ENCODE peak calls at places on chromosomes 5 and 9, in seven cellular contexts. B, E, T, F, J, V and I are unnamed samples.

GRCh38 chr5:7815757-7816534 is 35.0 kb downstream of the CFAP90 start:
- DNase-seq in B (peak), E (peak), T (peak), F (peak), J (peak), V (peak), I (peak)

GRCh38 chr5:156411-157072 is 34.8 kb upstream of the LRRC14B start:
- DNase-seq in B (no peak), E (no peak), T (peak), F (no peak), J (no peak), V (no peak), I (no peak)

GRCh38 chr9:36082928-36083327 is 46.2 kb downstream of the RECK start:
- DNase-seq in B (no peak), E (no peak), T (no peak), F (no peak), J (no peak), V (no peak), I (no peak)

GRCh38 chr5:1726469-1726865 is 73.2 kb downstream of the MRPL36 start:
- DNase-seq in B (no peak), E (no peak), T (peak), F (no peak), J (no peak), V (no peak), I (no peak)

GRCh38 chr5:128081111-128081865 is 2.3 kb upstream of the SLC12A2 start:
- DNase-seq in B (no peak), E (no peak), T (no peak), F (no peak), J (no peak), V (peak), I (no peak)

GRCh38 chr9:30197954-30198353 is 2186.5 kb upstream of the ACO1 start:
- DNase-seq in B (no peak), E (no peak), T (no peak), F (no peak), J (no peak), V (no peak), I (peak)

GRCh38 chr5:72380491-72381274 is 60.5 kb downstream of the PTCD2 start:
- DNase-seq in B (no peak), E (peak), T (no peak), F (no peak), J (no peak), V (no peak), I (no peak)

GRCh38 chr5:32733582-32734340 is 22.6 kb downstream of the NPR3 start:
- DNase-seq in B (no peak), E (no peak), T (no peak), F (no peak), J (no peak), V (no peak), I (no peak)

DNA sequence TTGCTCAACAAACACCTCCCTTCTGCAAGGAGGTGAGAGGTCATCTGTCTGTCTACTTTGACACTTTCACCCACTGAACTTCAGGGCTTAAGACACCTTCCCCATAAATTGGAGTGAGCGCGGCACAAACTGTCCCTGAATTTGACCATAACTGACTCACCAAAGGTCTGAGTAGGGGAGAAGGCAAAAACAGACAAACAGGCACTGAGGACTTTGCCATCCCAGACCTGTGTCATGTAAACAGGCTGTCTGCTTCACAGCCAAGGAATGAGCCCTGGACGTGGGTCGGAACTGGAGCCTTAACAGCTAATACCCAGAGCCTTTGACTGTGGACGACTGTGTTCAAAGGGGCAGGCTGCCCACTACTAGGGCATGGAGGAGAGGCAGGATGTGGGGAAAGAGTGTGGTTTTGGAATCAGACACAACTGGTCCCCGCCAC is 320.9 kb upstream of the KLF4 start:
- DNase-seq in B (no peak), E (peak), T (no peak), F (peak), J (no peak), V (no peak), I (no peak)
- H4K8ac ChIP-seq in B (no peak), E (no peak), T (no peak), F (no peak), J (no peak), V (no peak), I (no peak)

GRCh38 chr5:69491027-69491426 is 1.6 kb upstream of the OCLN start:
- DNase-seq in B (no peak), E (no peak), T (no peak), F (no peak), J (no peak), V (no peak), I (no peak)

GRCh38 chr5:69491838-69492390 is 676 bp upstream of the OCLN start:
- DNase-seq in B (no peak), E (no peak), T (no peak), F (no peak), J (no peak), V (no peak), I (no peak)

GRCh38 chr5:69494481-69494880 is 1.9 kb downstream of the OCLN start:
- DNase-seq in B (no peak), E (no peak), T (no peak), F (no peak), J (no peak), V (no peak), I (no peak)

GRCh38 chr5:69493235-69493925 is 790 bp downstream of the OCLN start:
- DNase-seq in B (peak), E (no peak), T (peak), F (peak), J (no peak), V (no peak), I (peak)

GRCh38 chr5:69492391-69493234 is at the start of gene OCLN:
- DNase-seq in B (peak), E (no peak), T (peak), F (peak), J (peak), V (peak), I (peak)
- H3K23ac ChIP-seq in B (peak), E (no peak), T (no peak), F (peak), J (no peak), V (no peak), I (no peak)

DNA sequence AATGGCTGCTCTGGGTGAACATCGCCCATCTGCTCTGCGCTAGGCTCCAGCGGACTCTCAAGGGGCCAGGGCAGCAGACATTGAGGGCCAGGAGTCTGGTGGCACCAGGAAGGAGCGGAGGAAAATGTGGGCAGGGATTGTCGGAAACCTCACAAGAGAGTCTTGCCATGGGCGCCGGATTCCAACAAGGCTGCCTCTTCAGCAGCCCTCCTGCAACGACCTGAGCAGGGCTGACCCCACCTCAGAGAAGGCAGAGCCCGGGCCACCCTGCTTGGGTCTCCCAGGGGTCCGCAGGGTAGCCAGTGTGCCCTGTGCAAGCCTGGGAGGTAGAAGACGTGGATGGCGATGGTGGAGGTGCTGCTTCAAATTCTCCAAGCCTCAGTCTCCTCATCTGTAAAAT is 11.4 kb upstream of the UNC5A start:
- DNase-seq in B (no peak), E (no peak), T (no peak), F (no peak), J (no peak), V (no peak), I (no peak)
- H4K8ac ChIP-seq in B (no peak), E (no peak), T (no peak), F (no peak), J (no peak), V (no peak), I (no peak)

GRCh38 chr9:69001921-69002320 is 12.0 kb downstream of the PRKACG start:
- DNase-seq in B (no peak), E (no peak), T (no peak), F (no peak), J (no peak), V (no peak), I (no peak)
- H3K23ac ChIP-seq in B (no peak), E (no peak), T (no peak), F (no peak), J (no peak), V (no peak), I (no peak)